ENCODE peak calls at places on chromosomes 5 and 9, in seven cellular contexts. One of them, this sample, is unnamed. For H3K4me1, the result is how much of the 10 kb centered on the place peaks cover.

GRCh38 chr5:77849308-77849900 is 73.3 kb upstream of the TBCA start:
- DNase-seq in SK-N-SH: no peak
- DNase-seq in heart left ventricle: no peak
- DNase-seq in PC-3: no peak
- DNase-seq in HCT116: no peak
- DNase-seq in fibroblast of lung: no peak
- DNase-seq in colonic mucosa: no peak
- DNase-seq in this sample: no peak

GRCh38 chr9:135223831-135224230 is 136.4 kb downstream of the OLFM1 start:
- DNase-seq in heart left ventricle: no peak
- DNase-seq in fibroblast of lung: no peak
- DNase-seq in colonic mucosa: no peak
- DNase-seq in HCT116: no peak
- DNase-seq in PC-3: no peak
- DNase-seq in SK-N-SH: no peak
- DNase-seq in this sample: no peak

GRCh38 chr5:63831381-63831780 is 130.9 kb downstream of the HTR1A start:
- DNase-seq in heart left ventricle: no peak
- DNase-seq in HCT116: no peak
- DNase-seq in fibroblast of lung: no peak
- DNase-seq in colonic mucosa: no peak
- DNase-seq in SK-N-SH: no peak
- DNase-seq in PC-3: no peak
- DNase-seq in this sample: no peak

GRCh38 chr5:107337281-107337680 is 333.5 kb downstream of the EFNA5 start:
- DNase-seq in PC-3: peak
- DNase-seq in HCT116: peak
- DNase-seq in SK-N-SH: no peak
- DNase-seq in fibroblast of lung: no peak
- DNase-seq in heart left ventricle: no peak
- DNase-seq in colonic mucosa: peak
- DNase-seq in this sample: no peak

GRCh38 chr5:65760504-65761275 is 38.7 kb downstream of the NLN start:
- DNase-seq in fibroblast of lung: peak
- DNase-seq in colonic mucosa: peak
- DNase-seq in heart left ventricle: peak
- DNase-seq in PC-3: peak
- DNase-seq in HCT116: no peak
- DNase-seq in SK-N-SH: no peak
- DNase-seq in this sample: no peak

GRCh38 chr9:88462191-88462590 is 72.8 kb upstream of the NXNL2 start:
- DNase-seq in colonic mucosa: no peak
- DNase-seq in SK-N-SH: no peak
- DNase-seq in HCT116: no peak
- DNase-seq in fibroblast of lung: no peak
- DNase-seq in heart left ventricle: no peak
- DNase-seq in PC-3: peak
- DNase-seq in this sample: no peak

GRCh38 chr9:21801683-21802417 is 586 bp upstream of the MTAP start:
- DNase-seq in HCT116: peak
- DNase-seq in PC-3: peak
- DNase-seq in fibroblast of lung: peak
- DNase-seq in colonic mucosa: peak
- DNase-seq in heart left ventricle: peak
- DNase-seq in SK-N-SH: peak
- DNase-seq in this sample: peak

GRCh38 chr5:127961006-127961763 is 122.4 kb upstream of the SLC12A2 start:
- DNase-seq in SK-N-SH: no peak
- DNase-seq in HCT116: no peak
- DNase-seq in colonic mucosa: no peak
- DNase-seq in heart left ventricle: no peak
- DNase-seq in fibroblast of lung: no peak
- DNase-seq in PC-3: no peak
- DNase-seq in this sample: no peak

GRCh38 chr5:10620346-10620745 is 56.5 kb downstream of the ANKRD33B start:
- DNase-seq in SK-N-SH: no peak
- DNase-seq in colonic mucosa: no peak
- DNase-seq in fibroblast of lung: no peak
- DNase-seq in PC-3: no peak
- DNase-seq in heart left ventricle: no peak
- DNase-seq in HCT116: no peak
- DNase-seq in this sample: no peak

GRCh38 chr5:59351076-59351794 is 542.3 kb downstream of the PDE4D start:
- DNase-seq in SK-N-SH: no peak
- DNase-seq in colonic mucosa: no peak
- DNase-seq in PC-3: no peak
- DNase-seq in HCT116: no peak
- DNase-seq in heart left ventricle: peak
- DNase-seq in fibroblast of lung: peak
- DNase-seq in this sample: peak

GRCh38 chr5:98794414-98795080 is 21.1 kb downstream of the RGMB start:
- DNase-seq in colonic mucosa: no peak
- DNase-seq in SK-N-SH: no peak
- DNase-seq in PC-3: no peak
- DNase-seq in HCT116: no peak
- DNase-seq in fibroblast of lung: no peak
- DNase-seq in heart left ventricle: no peak
- DNase-seq in this sample: no peak

GRCh38 chr9:8610256-8610655 is 810.7 kb upstream of the DMAC1 start:
- DNase-seq in colonic mucosa: no peak
- DNase-seq in heart left ventricle: no peak
- DNase-seq in PC-3: no peak
- DNase-seq in SK-N-SH: no peak
- DNase-seq in HCT116: no peak
- DNase-seq in fibroblast of lung: no peak
- DNase-seq in this sample: no peak

GRCh38 chr9:97633859-97634485 is 351 bp downstream of the NCBP1 start:
- DNase-seq in fibroblast of lung: no peak
- DNase-seq in PC-3: peak
- DNase-seq in HCT116: no peak
- DNase-seq in SK-N-SH: no peak
- DNase-seq in colonic mucosa: no peak
- DNase-seq in heart left ventricle: no peak
- DNase-seq in this sample: no peak

GRCh38 chr5:143677403-143677802 is 134.6 kb upstream of the HMHB1 start:
- DNase-seq in HCT116: no peak
- DNase-seq in fibroblast of lung: no peak
- DNase-seq in colonic mucosa: no peak
- DNase-seq in heart left ventricle: no peak
- DNase-seq in PC-3: no peak
- DNase-seq in SK-N-SH: no peak
- DNase-seq in this sample: no peak

GRCh38 chr9:16744386-16744785 is 126.1 kb downstream of the BNC2 start:
- DNase-seq in colonic mucosa: no peak
- DNase-seq in SK-N-SH: no peak
- DNase-seq in HCT116: no peak
- DNase-seq in fibroblast of lung: peak
- DNase-seq in PC-3: peak
- DNase-seq in heart left ventricle: no peak
- DNase-seq in this sample: no peak

GRCh38 chr5:165459232-165459631 is 1953.8 kb downstream of the MAT2B start:
- DNase-seq in SK-N-SH: no peak
- DNase-seq in fibroblast of lung: peak
- DNase-seq in PC-3: no peak
- DNase-seq in heart left ventricle: no peak
- DNase-seq in colonic mucosa: no peak
- DNase-seq in HCT116: no peak
- DNase-seq in this sample: no peak

GRCh38 chr5:150175536-150175935 is 9.0 kb downstream of the CDX1 start:
- DNase-seq in HCT116: peak
- DNase-seq in colonic mucosa: no peak
- DNase-seq in SK-N-SH: peak
- DNase-seq in heart left ventricle: no peak
- DNase-seq in fibroblast of lung: no peak
- DNase-seq in PC-3: peak
- DNase-seq in this sample: no peak

GRCh38 chr9:138020795-138021182 is 143.2 kb downstream of the CACNA1B start:
- DNase-seq in PC-3: no peak
- DNase-seq in colonic mucosa: no peak
- DNase-seq in heart left ventricle: no peak
- DNase-seq in HCT116: no peak
- DNase-seq in fibroblast of lung: no peak
- DNase-seq in SK-N-SH: peak
- DNase-seq in this sample: no peak

GRCh38 chr9:109110326-109111014 is 9.3 kb downstream of the TMEM245 start:
- DNase-seq in colonic mucosa: no peak
- DNase-seq in PC-3: peak
- DNase-seq in SK-N-SH: no peak
- DNase-seq in fibroblast of lung: peak
- DNase-seq in HCT116: peak
- DNase-seq in heart left ventricle: no peak
- DNase-seq in this sample: no peak

GRCh38 chr5:32163785-32164184 is 10.3 kb downstream of the GOLPH3 start:
- DNase-seq in heart left ventricle: no peak
- DNase-seq in PC-3: no peak
- DNase-seq in colonic mucosa: no peak
- DNase-seq in HCT116: no peak
- DNase-seq in SK-N-SH: no peak
- DNase-seq in fibroblast of lung: no peak
- DNase-seq in this sample: no peak

GRCh38 chr5:149264432-149265069 is 7.1 kb upstream of the AFAP1L1 start:
- DNase-seq in PC-3: peak
- DNase-seq in HCT116: peak
- DNase-seq in heart left ventricle: no peak
- DNase-seq in fibroblast of lung: no peak
- DNase-seq in SK-N-SH: peak
- DNase-seq in colonic mucosa: peak
- DNase-seq in this sample: no peak

DNA sequence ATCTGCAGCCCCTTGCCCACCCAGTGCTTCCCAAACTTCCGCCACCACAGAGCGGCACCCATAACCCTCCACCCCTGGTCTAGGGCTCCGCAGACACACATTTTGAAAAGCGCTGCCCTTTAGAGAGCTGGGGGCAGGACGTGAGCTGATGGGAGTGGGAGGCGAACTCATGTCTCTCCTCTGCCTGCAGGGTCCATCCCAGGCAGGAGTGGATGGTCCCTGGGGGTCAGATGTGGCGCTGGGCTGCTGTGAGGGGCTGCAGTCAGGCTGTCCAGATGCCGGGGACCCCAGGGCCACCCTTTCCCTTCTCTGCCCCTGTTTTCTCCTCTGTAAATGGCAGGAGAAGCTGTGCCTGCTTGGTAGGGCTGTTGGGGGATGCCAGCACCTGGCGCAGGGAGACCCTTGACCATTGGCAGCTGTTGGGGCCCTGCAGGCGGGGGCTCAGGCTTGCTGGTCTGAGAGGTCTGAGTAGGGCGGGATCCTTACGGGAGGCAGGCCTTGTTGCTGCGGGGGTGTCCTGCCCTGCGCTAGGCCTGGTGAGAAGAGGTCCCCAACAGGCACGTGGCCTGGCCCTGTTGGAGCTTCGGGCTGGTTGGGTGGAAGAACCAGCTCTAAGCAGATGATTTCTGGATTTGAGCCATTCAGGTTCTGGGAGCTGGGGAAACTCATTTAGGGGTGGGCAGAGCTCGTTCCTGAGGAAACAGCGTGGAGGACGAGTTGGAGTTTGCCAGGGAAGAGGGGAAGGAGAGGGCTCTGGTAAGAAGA is 10.3 kb upstream of the RNU6ATAC start:
- DNase-seq in fibroblast of lung: no peak
- DNase-seq in heart left ventricle: no peak
- DNase-seq in HCT116: no peak
- DNase-seq in colonic mucosa: no peak
- DNase-seq in SK-N-SH: no peak
- DNase-seq in PC-3: no peak
- DNase-seq in this sample: no peak
- H3K4me1 ChIP-seq in fibroblast of lung: under half
- H3K4me1 ChIP-seq in heart left ventricle: under half
- H3K4me1 ChIP-seq in HCT116: under half
- H3K4me1 ChIP-seq in colonic mucosa: under half
- H3K4me1 ChIP-seq in SK-N-SH: under half
- H3K4me1 ChIP-seq in PC-3: under half
- H3K4me1 ChIP-seq in this sample: under half

DNA sequence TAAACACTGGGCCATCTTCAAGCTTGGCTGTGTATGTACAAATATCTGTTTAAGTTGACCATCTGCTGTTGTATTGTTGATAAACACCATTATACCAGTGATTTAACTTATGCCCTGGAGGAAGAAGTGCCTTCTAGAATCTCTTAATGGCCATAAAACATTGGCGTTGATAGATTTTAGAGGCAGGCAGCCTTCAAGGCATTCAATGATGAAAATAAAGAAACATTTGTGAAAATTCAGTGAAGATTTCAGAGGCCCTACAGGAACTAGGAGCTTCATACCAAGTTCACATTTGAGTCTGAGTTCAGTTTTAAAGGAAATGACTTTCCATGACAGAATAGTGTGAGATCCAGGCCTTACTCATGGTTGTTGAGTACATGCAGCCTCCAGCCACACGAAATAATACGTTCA is 52.2 kb downstream of the MAP1B start:
- DNase-seq in heart left ventricle: no peak
- DNase-seq in fibroblast of lung: no peak
- DNase-seq in colonic mucosa: no peak
- DNase-seq in PC-3: no peak
- DNase-seq in SK-N-SH: no peak
- DNase-seq in HCT116: no peak
- DNase-seq in this sample: no peak
- H3K4me3 ChIP-seq in heart left ventricle: no peak
- H3K4me3 ChIP-seq in fibroblast of lung: no peak
- H3K4me3 ChIP-seq in colonic mucosa: no peak
- H3K4me3 ChIP-seq in PC-3: no peak
- H3K4me3 ChIP-seq in SK-N-SH: no peak
- H3K4me3 ChIP-seq in HCT116: no peak
- H3K4me3 ChIP-seq in this sample: no peak

DNA sequence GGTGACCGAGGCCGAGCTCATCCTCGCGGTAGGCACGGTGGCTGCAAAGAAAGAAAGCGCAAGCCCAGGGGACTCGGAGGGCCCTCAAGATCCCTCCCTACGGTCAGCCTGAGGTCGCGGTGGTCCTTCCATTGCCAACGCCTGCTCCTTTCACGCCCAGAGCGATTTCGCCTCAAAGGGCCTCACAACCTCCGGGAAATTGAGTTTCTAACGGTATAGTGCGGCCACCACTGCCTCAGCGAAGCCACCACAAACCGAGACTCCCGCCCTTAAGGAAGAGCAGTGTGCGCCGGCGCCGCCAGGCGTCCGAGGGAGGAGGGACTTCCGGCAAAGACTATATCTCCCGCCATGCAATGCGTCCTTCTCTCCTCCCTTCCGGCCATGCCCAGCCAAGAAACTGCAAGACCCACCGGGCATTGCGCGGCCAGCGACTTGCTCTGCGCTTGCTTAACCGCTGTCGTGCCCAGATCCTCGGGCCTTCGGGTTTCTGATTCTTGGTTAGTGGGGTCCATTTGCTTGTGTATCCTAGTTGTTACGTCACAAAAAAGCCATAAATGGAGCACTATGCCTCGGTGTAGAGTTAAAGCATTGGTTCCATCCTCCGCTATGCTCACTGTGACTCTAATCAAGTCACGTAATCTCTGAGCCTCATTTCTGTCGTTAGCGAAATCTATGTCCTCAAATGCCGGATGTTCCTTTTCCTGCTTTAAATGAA is at the start of gene HAUS6:
- DNase-seq in heart left ventricle: peak
- DNase-seq in fibroblast of lung: peak
- DNase-seq in PC-3: peak
- DNase-seq in HCT116: peak
- DNase-seq in colonic mucosa: peak
- DNase-seq in SK-N-SH: peak
- DNase-seq in this sample: peak
- TF ChIP-seq CTCF in heart left ventricle: peak
- TF ChIP-seq CTCF in fibroblast of lung: peak
- TF ChIP-seq CTCF in PC-3: no peak
- TF ChIP-seq CTCF in HCT116: peak
- TF ChIP-seq CTCF in colonic mucosa: peak
- TF ChIP-seq CTCF in SK-N-SH: no peak
- TF ChIP-seq CTCF in this sample: peak

GRCh38 chr5:88610586-88610985 is 272.4 kb downstream of the MEF2C start:
- DNase-seq in colonic mucosa: no peak
- DNase-seq in fibroblast of lung: no peak
- DNase-seq in SK-N-SH: no peak
- DNase-seq in heart left ventricle: no peak
- DNase-seq in HCT116: no peak
- DNase-seq in PC-3: peak
- DNase-seq in this sample: no peak
- H3K4me1 ChIP-seq in colonic mucosa: under half
- H3K4me1 ChIP-seq in fibroblast of lung: under half
- H3K4me1 ChIP-seq in SK-N-SH: under half
- H3K4me1 ChIP-seq in heart left ventricle: under half
- H3K4me1 ChIP-seq in HCT116: under half
- H3K4me1 ChIP-seq in PC-3: under half
- H3K4me1 ChIP-seq in this sample: under half